ENCODE peak calls at places on chromosomes 5 and 9, in eight cellular contexts. O, X, Z, D, B, Q, J and Y are unnamed samples.

GRCh38 chr5:136048966-136049365 is 20.2 kb downstream of the TGFBI start:
- DNase-seq in J (no peak), D (no peak), X (no peak), Z (no peak), Q (no peak), O (no peak), B (no peak), Y (no peak)

GRCh38 chr5:109053995-109054417 is 306.3 kb downstream of the FER start:
- DNase-seq in B (peak), Z (peak), X (no peak), O (no peak), J (no peak), Q (peak), D (no peak), Y (peak)

GRCh38 chr9:120742951-120743416 is 28.7 kb upstream of the MEGF9 start:
- DNase-seq in B (peak), D (no peak), J (peak), O (no peak), Z (no peak), X (no peak), Q (peak), Y (peak)

GRCh38 chr9:76878933-76879332 is 27.0 kb downstream of the PRUNE2 start:
- DNase-seq in D (no peak), B (no peak), J (no peak), Q (no peak), O (no peak), Z (no peak), X (no peak), Y (no peak)

GRCh38 chr9:71774917-71775316 is 6.6 kb upstream of the CEMIP2 start:
- DNase-seq in Q (no peak), Z (no peak), D (no peak), X (no peak), B (no peak), O (peak), J (no peak), Y (no peak)

GRCh38 chr5:1824109-1824821 is 23.1 kb downstream of the NDUFS6 start:
- DNase-seq in Z (no peak), O (no peak), J (no peak), X (no peak), Q (no peak), B (no peak), D (no peak), Y (no peak)

GRCh38 chr5:122846051-122846567 is 696 bp downstream of the SNX24 start:
- DNase-seq in Z (peak), X (no peak), D (no peak), Q (peak), B (peak), J (peak), O (no peak), Y (no peak)

GRCh38 chr5:67581203-67581602 is 384.6 kb upstream of the CD180 start:
- DNase-seq in J (peak), D (no peak), Z (peak), Q (peak), B (no peak), X (no peak), O (peak), Y (no peak)

GRCh38 chr5:149526855-149527590 is 24.2 kb downstream of the CSNK1A1 start:
- DNase-seq in Q (peak), B (no peak), Z (no peak), D (no peak), X (no peak), J (no peak), O (no peak), Y (no peak)

GRCh38 chr5:34012791-34013190 is 4.9 kb upstream of the AMACR start:
- DNase-seq in Z (no peak), B (no peak), Q (peak), J (no peak), X (no peak), D (no peak), O (no peak), Y (no peak)

GRCh38 chr5:154405078-154405792 is 40.6 kb upstream of the SAP30L start:
- DNase-seq in B (peak), O (peak), X (peak), Z (peak), D (peak), Q (peak), J (peak), Y (peak)

GRCh38 chr5:41797672-41798071 is 72.6 kb downstream of the OXCT1 start:
- DNase-seq in J (no peak), O (peak), Z (no peak), B (no peak), X (no peak), Q (no peak), D (no peak), Y (no peak)

GRCh38 chr5:56323505-56323904 is 90.4 kb upstream of the ANKRD55 start:
- DNase-seq in D (no peak), Q (peak), O (no peak), J (peak), X (no peak), Z (peak), B (no peak), Y (no peak)

GRCh38 chr9:114452219-114453169 is 52.8 kb downstream of the WHRN start:
- DNase-seq in J (no peak), Z (no peak), B (no peak), O (peak), D (no peak), X (no peak), Q (no peak), Y (peak)

GRCh38 chr9:14098102-14098501 is 215.8 kb downstream of the NFIB start:
- DNase-seq in O (no peak), D (no peak), J (no peak), Z (no peak), X (no peak), Q (peak), B (no peak), Y (no peak)

GRCh38 chr9:115267788-115268187 is 149.8 kb upstream of the TNC start:
- DNase-seq in X (no peak), J (no peak), Z (no peak), O (no peak), B (no peak), D (no peak), Q (peak), Y (no peak)

GRCh38 chr9:7286101-7286500 is 513.5 kb downstream of the DMAC1 start:
- DNase-seq in X (no peak), B (no peak), Q (no peak), J (no peak), Z (no peak), O (no peak), D (no peak), Y (no peak)

GRCh38 chr5:139177809-139178581 is 20.2 kb downstream of the SIL1 start:
- DNase-seq in D (peak), X (peak), O (no peak), B (no peak), Z (no peak), J (no peak), Q (peak), Y (peak)

GRCh38 chr5:6202615-6203365 is 175.6 kb downstream of the MED10 start:
- DNase-seq in O (peak), X (no peak), B (peak), Z (no peak), Q (no peak), J (no peak), D (no peak), Y (peak)

GRCh38 chr9:19999491-20000057 is 210.7 kb upstream of the SLC24A2 start:
- DNase-seq in J (peak), X (no peak), D (no peak), O (peak), Z (peak), Q (peak), B (peak), Y (peak)

GRCh38 chr5:151570512-151571269 is 20.4 kb downstream of the FAT2 start:
- DNase-seq in X (peak), B (no peak), D (no peak), Q (no peak), J (peak), Z (no peak), O (no peak), Y (no peak)

GRCh38 chr5:159953609-159954008 is 37.3 kb downstream of the ADRA1B start:
- DNase-seq in B (no peak), Z (no peak), J (no peak), Q (no peak), D (no peak), X (no peak), O (no peak), Y (no peak)

GRCh38 chr5:446864-447263 is 3.9 kb downstream of the EXOC3 start:
- DNase-seq in Z (no peak), D (no peak), X (no peak), Q (peak), O (no peak), B (peak), J (peak), Y (peak)

GRCh38 chr9:89988458-89988857 is 383.6 kb downstream of the GADD45G start:
- DNase-seq in B (no peak), O (no peak), D (no peak), X (no peak), J (no peak), Z (no peak), Q (no peak), Y (no peak)

GRCh38 chr5:53480474-53481353 is at the start of gene FST:
- DNase-seq in X (no peak), Q (peak), B (peak), Z (no peak), J (peak), O (peak), D (no peak), Y (peak)

GRCh38 chr9:4490705-4491620 is 695 bp downstream of the SLC1A1 start:
- DNase-seq in J (peak), O (no peak), X (no peak), Q (no peak), D (peak), Z (no peak), B (peak), Y (peak)

GRCh38 chr9:114606068-114606467 is 5.0 kb upstream of the TMEM268 start:
- DNase-seq in X (no peak), Z (no peak), D (no peak), Q (no peak), O (no peak), J (no peak), B (no peak), Y (no peak)

GRCh38 chr9:113650207-113651131 is 186.9 kb downstream of the RGS3 start:
- DNase-seq in J (peak), O (no peak), D (no peak), Z (peak), Q (peak), B (no peak), X (no peak), Y (no peak)

GRCh38 chr5:56088967-56089829 is 94.4 kb upstream of the IL6ST start:
- DNase-seq in B (peak), Q (peak), D (no peak), X (no peak), J (peak), O (peak), Z (peak), Y (peak)

GRCh38 chr5:102152906-102153787 is 142.9 kb downstream of the SLCO4C1 start:
- DNase-seq in O (peak), J (peak), Q (peak), B (peak), Z (no peak), D (no peak), X (no peak), Y (peak)

GRCh38 chr9:107881625-107882300 is 392.2 kb upstream of the KLF4 start:
- DNase-seq in B (no peak), Z (no peak), Q (no peak), X (no peak), D (no peak), O (no peak), J (peak), Y (no peak)

GRCh38 chr9:14989811-14990210 is 79.6 kb upstream of the FREM1 start:
- DNase-seq in B (no peak), O (no peak), Z (no peak), Q (peak), X (no peak), D (no peak), J (no peak), Y (no peak)

GRCh38 chr5:134993161-134993560 is 25.5 kb downstream of the CATSPER3 start:
- DNase-seq in D (no peak), Z (no peak), O (no peak), B (no peak), X (no peak), J (no peak), Q (no peak), Y (no peak)

GRCh38 chr5:69528015-69528414 is 32.0 kb upstream of the GTF2H2C start:
- DNase-seq in J (peak), Z (no peak), O (no peak), X (no peak), Q (no peak), D (no peak), B (no peak), Y (no peak)

GRCh38 chr5:148998174-148998797 is 64.6 kb downstream of the SH3TC2 start:
- DNase-seq in X (peak), O (peak), D (no peak), Z (no peak), J (peak), Q (peak), B (peak), Y (peak)

GRCh38 chr9:83013867-83014605 is 48.9 kb downstream of the RASEF start:
- DNase-seq in D (no peak), J (peak), Z (peak), X (no peak), Q (peak), B (no peak), O (no peak), Y (no peak)

GRCh38 chr5:162230348-162230747 is 162.8 kb downstream of the GABRG2 start:
- DNase-seq in X (no peak), Z (no peak), B (no peak), O (no peak), J (no peak), D (no peak), Q (no peak), Y (no peak)

GRCh38 chr5:162231522-162231921 is 163.9 kb downstream of the GABRG2 start:
- DNase-seq in Q (no peak), J (no peak), X (no peak), D (no peak), O (no peak), B (no peak), Z (no peak), Y (no peak)

GRCh38 chr5:162221884-162222283 is 154.3 kb downstream of the GABRG2 start:
- DNase-seq in O (no peak), D (no peak), Q (no peak), Z (no peak), B (no peak), X (no peak), J (no peak), Y (no peak)

GRCh38 chr5:162227075-162227474 is 159.5 kb downstream of the GABRG2 start:
- DNase-seq in Q (no peak), X (no peak), J (no peak), D (no peak), O (no peak), Z (no peak), B (no peak), Y (no peak)
- TF ChIP-seq CTCF in Q (no peak), X (no peak), J (no peak), D (no peak), O (no peak), Z (no peak), B (no peak), Y (no peak)

GRCh38 chr9:109794361-109795012 is 14.5 kb downstream of the PALM2AKAP2 start:
- DNase-seq in D (peak), O (no peak), B (no peak), J (no peak), Z (no peak), X (no peak), Q (peak), Y (no peak)
- TF ChIP-seq CTCF in D (no peak), O (no peak), B (no peak), J (no peak), Z (no peak), X (no peak), Q (no peak), Y (no peak)

GRCh38 chr9:133528001-133528886 is 3.5 kb upstream of the MYMK start:
- DNase-seq in Z (no peak), Q (no peak), O (no peak), B (no peak), X (no peak), J (no peak), D (no peak), Y (no peak)
- TF ChIP-seq CTCF in Z (no peak), Q (no peak), O (no peak), B (no peak), X (no peak), J (no peak), D (no peak), Y (no peak)

GRCh38 chr9:10003047-10003446 is 609.8 kb downstream of the PTPRD start:
- DNase-seq in Q (no peak), X (no peak), B (no peak), O (no peak), Z (no peak), D (no peak), J (no peak), Y (no peak)

GRCh38 chr9:9996259-9996658 is 616.5 kb downstream of the PTPRD start:
- DNase-seq in O (no peak), B (no peak), X (no peak), D (no peak), Q (no peak), J (no peak), Z (no peak), Y (no peak)

GRCh38 chr9:10000669-10001068 is 612.1 kb downstream of the PTPRD start:
- DNase-seq in Q (no peak), J (no peak), D (no peak), Z (no peak), X (no peak), B (no peak), O (no peak), Y (no peak)

GRCh38 chr9:9997585-9997984 is 615.2 kb downstream of the PTPRD start:
- DNase-seq in D (no peak), Q (no peak), J (no peak), Z (no peak), X (no peak), O (no peak), B (no peak), Y (no peak)

DNA sequence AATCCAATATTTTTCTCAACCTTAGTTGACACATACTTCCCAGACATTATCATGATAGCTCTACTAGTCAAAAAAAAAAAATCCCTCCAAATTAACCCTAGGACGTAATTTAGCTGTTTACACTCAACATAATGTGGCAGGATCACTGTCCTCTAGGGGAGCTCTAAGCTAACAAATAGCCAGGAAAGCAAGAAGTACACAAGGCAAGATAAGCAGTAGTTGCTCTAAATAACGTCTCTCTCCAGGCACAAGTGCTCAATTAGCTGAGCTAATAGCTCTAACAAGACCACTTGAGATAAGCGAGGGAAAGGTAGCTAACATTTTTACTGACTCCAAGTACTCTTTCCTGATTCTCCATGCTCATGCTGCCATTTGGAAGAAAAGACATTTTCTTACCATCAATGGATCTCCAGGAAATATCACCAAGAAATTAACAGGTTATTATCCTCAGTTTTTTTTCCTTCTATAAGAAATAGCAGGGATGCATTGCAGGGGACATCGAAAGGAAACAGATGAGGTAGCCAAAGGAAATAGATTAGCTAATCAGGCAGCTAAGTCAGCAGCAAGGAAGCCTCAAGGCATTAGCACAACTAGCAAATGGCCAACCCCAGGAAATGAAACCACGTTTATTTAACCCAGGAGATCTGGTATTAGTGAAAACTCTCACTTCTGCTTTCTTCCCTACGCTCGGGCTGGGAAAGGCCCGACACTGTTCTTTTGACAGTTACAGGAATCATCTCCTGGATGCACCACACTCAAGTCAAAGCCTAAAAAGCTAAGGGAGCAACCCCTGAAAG is 614.1 kb downstream of the PTPRD start:
- DNase-seq in J (peak), Z (no peak), O (no peak), B (no peak), X (no peak), Q (peak), D (no peak), Y (no peak)
- TF ChIP-seq CTCF in J (peak), Z (no peak), O (no peak), B (no peak), X (no peak), Q (peak), D (no peak), Y (peak)

GRCh38 chr5:40716000-40716399 is 36.3 kb downstream of the PTGER4 start:
- DNase-seq in Z (no peak), O (no peak), J (no peak), D (no peak), B (no peak), X (no peak), Q (peak), Y (no peak)
- TF ChIP-seq CTCF in Z (no peak), O (no peak), J (peak), D (no peak), B (no peak), X (no peak), Q (peak), Y (peak)

GRCh38 chr9:2967779-2968178 is 123.9 kb upstream of the PUM3 start:
- DNase-seq in J (peak), B (no peak), X (no peak), Z (peak), O (no peak), D (no peak), Q (peak), Y (no peak)
- TF ChIP-seq CTCF in J (no peak), B (no peak), X (no peak), Z (no peak), O (no peak), D (no peak), Q (no peak), Y (no peak)

DNA sequence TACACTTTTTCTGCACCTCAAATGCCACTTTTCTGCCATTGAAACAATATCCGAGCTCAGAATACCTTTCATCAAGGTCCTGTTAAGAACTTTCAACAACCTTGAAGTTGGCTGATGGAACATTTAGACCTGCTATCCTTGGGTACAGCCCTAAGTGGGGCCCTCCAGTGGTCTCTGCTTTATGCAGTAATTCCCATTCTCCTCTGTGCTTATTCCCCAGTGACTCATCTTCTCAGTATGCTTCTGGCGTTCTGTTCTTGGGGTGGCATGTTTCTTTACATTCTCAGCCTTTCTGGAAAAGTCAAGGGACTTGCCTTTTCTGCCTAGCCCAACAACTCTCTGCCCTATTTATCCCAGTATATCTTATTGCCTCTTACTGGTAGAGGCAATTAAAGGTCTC is 7.1 kb downstream of the ANP32B start:
- DNase-seq in Z (peak), Q (peak), J (peak), O (no peak), B (no peak), X (no peak), D (no peak), Y (no peak)
- TF ChIP-seq CTCF in Z (peak), Q (peak), J (no peak), O (no peak), B (no peak), X (no peak), D (no peak), Y (no peak)

GRCh38 chr5:80408475-80408875 is 611 bp downstream of the ZFYVE16 start:
- DNase-seq in J (peak), Z (peak), O (peak), B (no peak), D (peak), X (peak), Q (peak), Y (peak)
- TF ChIP-seq CTCF in J (no peak), Z (peak), O (no peak), B (peak), D (no peak), X (no peak), Q (no peak), Y (no peak)

GRCh38 chr9:109950710-109951443 is 170.9 kb downstream of the PALM2AKAP2 start:
- DNase-seq in O (peak), B (peak), D (no peak), X (no peak), Q (no peak), Z (no peak), J (no peak), Y (peak)

GRCh38 chr9:109953300-109953699 is 173.3 kb downstream of the PALM2AKAP2 start:
- DNase-seq in Z (no peak), D (no peak), Q (no peak), B (no peak), X (no peak), O (no peak), J (no peak), Y (no peak)

GRCh38 chr9:109948453-109948852 is 168.5 kb downstream of the PALM2AKAP2 start:
- DNase-seq in J (no peak), Q (no peak), O (no peak), Z (no peak), B (no peak), D (no peak), X (no peak), Y (no peak)

GRCh38 chr9:109956811-109957440 is 176.9 kb downstream of the PALM2AKAP2 start:
- DNase-seq in B (no peak), D (no peak), O (no peak), J (no peak), Z (no peak), X (no peak), Q (peak), Y (no peak)

GRCh38 chr9:109953813-109954489 is 174.0 kb downstream of the PALM2AKAP2 start:
- DNase-seq in B (no peak), J (no peak), X (no peak), Z (no peak), Q (no peak), D (no peak), O (no peak), Y (no peak)
- TF ChIP-seq CTCF in B (peak), J (peak), X (no peak), Z (no peak), Q (peak), D (no peak), O (peak), Y (no peak)

GRCh38 chr9:21883642-21884041 is 81.2 kb downstream of the MTAP start:
- DNase-seq in Q (no peak), B (no peak), Z (no peak), X (no peak), O (peak), J (no peak), D (no peak), Y (no peak)
- TF ChIP-seq CTCF in Q (no peak), B (no peak), Z (no peak), X (no peak), O (no peak), J (no peak), D (no peak), Y (no peak)